ENCODE peak calls at places on chromosomes 13 and 19, in six cellular contexts. A is cardiac muscle cell, Z is heart left ventricle, W is fibroblast of villous mesenchyme, O is esophagus squamous epithelium, T is kidney epithelial cell. Q is an unnamed sample.

GRCh38 chr13:25574437-25575426 is 203.0 kb downstream of the ATP8A2 start:
- DNase-seq in A (peak), Z (no peak), W (peak), O (peak), T (peak), Q (peak)

GRCh38 chr13:112877976-112878955 is 90.7 kb upstream of the MCF2L start:
- DNase-seq in A (no peak), Z (no peak), W (no peak), O (no peak), T (no peak), Q (no peak)

GRCh38 chr13:27349458-27349857 is 75.0 kb upstream of the GTF3A start:
- DNase-seq in A (no peak), Z (no peak), W (peak), O (no peak), T (no peak), Q (no peak)

GRCh38 chr13:112209266-112209665 is 142.3 kb downstream of the SOX1 start:
- DNase-seq in A (no peak), Z (no peak), W (no peak), O (no peak), T (no peak), Q (no peak)

GRCh38 chr19:45166723-45167252 is 6.0 kb upstream of the NKPD1 start:
- DNase-seq in A (no peak), Z (no peak), W (no peak), O (no peak), T (no peak), Q (no peak)

GRCh38 chr13:113203507-113204377 is 4.7 kb downstream of the PCID2 start:
- DNase-seq in A (peak), Z (peak), W (peak), O (no peak), T (no peak), Q (no peak)

GRCh38 chr13:54091884-54092283 is 1063.3 kb downstream of the OLFM4 start:
- DNase-seq in A (no peak), Z (no peak), W (no peak), O (no peak), T (no peak), Q (no peak)

GRCh38 chr13:48295271-48295670 is 8.3 kb upstream of the RB1 start:
- DNase-seq in A (no peak), Z (no peak), W (no peak), O (no peak), T (no peak), Q (no peak)

GRCh38 chr19:43625918-43626579 is 6.6 kb upstream of the ZNF428 start:
- DNase-seq in A (peak), Z (no peak), W (peak), O (no peak), T (no peak), Q (no peak)

GRCh38 chr19:31890230-31890629 is 455.2 kb upstream of the ZNF507 start:
- DNase-seq in A (no peak), Z (no peak), W (no peak), O (no peak), T (no peak), Q (no peak)

GRCh38 chr19:16853066-16853465 is 23.9 kb downstream of the SIN3B start:
- DNase-seq in A (no peak), Z (no peak), W (no peak), O (no peak), T (no peak), Q (no peak)

GRCh38 chr19:2168619-2169424 is 5.1 kb downstream of the DOT1L start:
- DNase-seq in A (peak), Z (peak), W (peak), O (peak), T (peak), Q (peak)

GRCh38 chr19:21256722-21257121 is 72.5 kb downstream of the ZNF708 start:
- DNase-seq in A (peak), Z (no peak), W (peak), O (no peak), T (no peak), Q (no peak)

GRCh38 chr13:89514534-89515312 is 1832.8 kb upstream of the MIR17HG start:
- DNase-seq in A (no peak), Z (no peak), W (peak), O (no peak), T (peak), Q (no peak)

GRCh38 chr19:30226464-30227070 is 145.6 kb upstream of the ZNF536 start:
- DNase-seq in A (no peak), Z (no peak), W (no peak), O (no peak), T (no peak), Q (no peak)

GRCh38 chr19:35561436-35561835 is 2.0 kb downstream of the ATP4A start:
- DNase-seq in A (no peak), Z (no peak), W (no peak), O (no peak), T (no peak), Q (no peak)

GRCh38 chr19:49749055-49749716 is 13.9 kb downstream of the TSKS start:
- DNase-seq in A (no peak), Z (no peak), W (peak), O (no peak), T (no peak), Q (no peak)

GRCh38 chr19:16605552-16605951 is 22.5 kb downstream of the MED26 start:
- DNase-seq in A (no peak), Z (no peak), W (no peak), O (no peak), T (no peak), Q (no peak)

GRCh38 chr19:10454267-10454666 is 33.9 kb downstream of the PDE4A start:
- DNase-seq in A (peak), Z (no peak), W (no peak), O (no peak), T (no peak), Q (no peak)

GRCh38 chr19:49153167-49153809 is 1.9 kb downstream of the HRC start:
- DNase-seq in A (no peak), Z (peak), W (no peak), O (no peak), T (no peak), Q (no peak)

GRCh38 chr13:43874512-43875092 is 4.9 kb downstream of the CCDC122 start:
- DNase-seq in A (peak), Z (no peak), W (peak), O (no peak), T (no peak), Q (no peak)

GRCh38 chr19:49790866-49791265 is 22.2 kb downstream of the FUZ start:
- DNase-seq in A (no peak), Z (no peak), W (peak), O (no peak), T (no peak), Q (no peak)

GRCh38 chr19:9323557-9323918 is 441 bp upstream of the ZNF559 start:
- DNase-seq in A (peak), Z (peak), W (peak), O (no peak), T (peak), Q (no peak)

GRCh38 chr13:84211048-84211447 is 328.8 kb upstream of the SLITRK1 start:
- DNase-seq in A (no peak), Z (no peak), W (no peak), O (no peak), T (no peak), Q (no peak)

GRCh38 chr19:33394006-33394722 is 20.7 kb downstream of the CEBPG start:
- DNase-seq in A (no peak), Z (peak), W (peak), O (no peak), T (no peak), Q (peak)

DNA sequence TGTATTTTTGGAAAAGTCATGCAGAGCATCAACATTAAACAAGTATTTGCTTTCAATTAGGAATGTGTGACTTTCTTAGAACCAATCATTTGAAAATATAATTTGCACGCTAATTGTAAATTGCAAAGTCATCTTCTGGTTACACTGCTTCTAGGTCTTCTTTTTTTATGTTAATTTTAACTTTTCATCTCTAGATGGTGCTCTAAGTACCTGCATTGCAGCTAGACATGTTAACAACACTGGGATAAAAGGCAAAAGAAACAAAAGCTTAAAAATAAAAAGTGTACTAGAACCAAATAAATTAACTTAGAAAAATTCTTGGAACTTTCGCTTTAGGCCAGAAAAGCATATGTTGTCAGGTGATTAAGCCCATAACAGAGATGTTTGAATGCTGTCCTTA is 2758.2 kb downstream of the PCDH9 start:
- DNase-seq in A (peak), Z (no peak), W (peak), O (no peak), T (no peak), Q (no peak)
- TF ChIP-seq CTCF in A (peak), Z (peak), W (no peak), O (no peak), T (peak), Q (no peak)

DNA sequence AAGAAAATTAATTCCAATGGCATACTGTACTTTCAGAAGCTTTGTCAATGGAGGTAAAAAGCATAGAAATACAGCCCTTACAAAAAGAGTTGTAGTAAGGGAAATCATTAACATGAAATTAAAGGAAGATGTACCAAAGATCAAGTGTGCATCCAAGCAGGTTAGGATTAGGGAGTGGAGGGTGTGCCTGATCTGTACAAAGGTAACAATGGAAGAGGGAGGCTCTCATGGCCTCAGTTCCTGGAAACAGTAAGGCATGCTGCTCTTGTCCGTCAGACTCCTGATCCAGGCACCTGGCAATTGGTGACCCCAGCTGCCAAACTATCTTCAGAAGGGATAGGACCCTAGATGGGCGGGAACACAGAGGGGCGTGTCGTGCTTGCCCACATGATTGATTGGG is 4.5 kb downstream of the TEX26 start:
- DNase-seq in A (no peak), Z (no peak), W (no peak), O (no peak), T (no peak), Q (no peak)
- TF ChIP-seq CTCF in A (no peak), Z (no peak), W (no peak), O (no peak), T (no peak), Q (no peak)

DNA sequence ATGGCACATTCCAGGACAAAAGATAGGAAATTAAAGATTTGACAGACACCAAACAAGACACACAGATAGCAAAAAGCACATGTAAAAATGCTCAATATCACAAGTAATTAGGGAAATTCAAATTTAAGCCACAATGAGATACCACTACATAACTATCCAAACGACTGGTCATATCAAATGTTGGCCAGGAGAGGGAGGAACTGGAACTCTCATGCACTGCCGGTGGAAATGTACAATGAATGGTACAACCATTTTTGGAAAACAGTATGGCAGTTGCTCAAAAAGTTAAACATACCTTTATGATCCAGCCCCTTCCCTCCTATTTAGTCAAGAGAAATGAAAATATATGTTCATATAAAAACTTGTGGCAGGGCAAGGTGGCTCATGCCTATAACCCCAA is 36.8 kb upstream of the CYP2S1 start:
- DNase-seq in A (no peak), Z (no peak), W (no peak), O (no peak), T (no peak), Q (no peak)
- TF ChIP-seq CTCF in A (peak), Z (no peak), W (peak), O (no peak), T (no peak), Q (no peak)

GRCh38 chr19:917323-918151 is at the start of gene KISS1R:
- DNase-seq in A (peak), Z (no peak), W (no peak), O (no peak), T (no peak), Q (no peak)
- TF ChIP-seq CTCF in A (peak), Z (peak), W (peak), O (peak), T (peak), Q (no peak)

DNA sequence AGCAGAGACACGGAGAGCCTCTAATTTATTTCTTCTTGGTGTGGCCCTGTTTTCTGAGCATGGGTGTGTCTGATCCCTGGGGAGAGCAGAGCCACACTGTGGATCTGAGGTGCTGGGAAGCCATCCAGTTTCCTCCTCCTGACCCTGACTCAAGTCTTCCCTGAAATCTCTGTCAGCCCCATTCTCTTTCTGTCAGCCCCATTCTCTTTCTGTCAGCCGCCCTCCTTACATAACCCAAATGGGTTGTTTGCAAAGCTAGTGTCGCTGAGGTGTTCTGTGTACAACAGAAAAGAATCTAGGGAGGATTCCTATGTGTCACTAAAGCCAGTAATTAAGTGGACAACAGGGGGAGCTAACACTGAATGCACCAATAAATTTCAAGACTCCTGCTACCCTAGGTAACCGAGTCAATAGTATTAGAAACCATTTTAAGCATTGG is 50.2 kb downstream of the LRCH1 start:
- DNase-seq in A (no peak), Z (no peak), W (no peak), O (no peak), T (no peak), Q (no peak)
- TF ChIP-seq CTCF in A (peak), Z (peak), W (peak), O (peak), T (peak), Q (no peak)

DNA sequence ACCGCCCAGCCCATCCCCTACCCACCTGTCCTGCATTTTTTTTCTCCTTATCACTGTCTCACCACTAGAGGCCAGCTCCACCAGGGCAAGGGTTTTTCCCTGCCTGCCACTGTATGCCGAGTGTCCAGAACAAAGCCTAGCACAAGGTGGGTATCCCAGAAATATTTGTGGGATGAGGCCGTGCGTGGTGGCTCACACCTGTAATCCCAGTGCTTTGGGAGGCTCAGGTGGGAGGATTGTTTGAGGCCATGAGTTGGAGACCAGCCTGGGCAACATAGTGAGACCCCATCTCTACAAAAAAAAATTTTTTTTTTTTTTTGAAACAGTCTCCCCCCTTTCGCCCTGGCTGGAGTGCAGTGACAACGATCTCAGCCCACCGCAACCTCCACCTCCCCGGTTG is 2.9 kb upstream of the MRI1 start:
- DNase-seq in A (no peak), Z (no peak), W (no peak), O (no peak), T (no peak), Q (no peak)
- TF ChIP-seq CTCF in A (no peak), Z (no peak), W (no peak), O (no peak), T (peak), Q (no peak)

GRCh38 chr13:67001363-67001762 is 228.8 kb downstream of the PCDH9 start:
- DNase-seq in A (no peak), Z (no peak), W (no peak), O (no peak), T (no peak), Q (no peak)
- TF ChIP-seq CTCF in A (no peak), Z (no peak), W (no peak), O (no peak), T (no peak), Q (no peak)

GRCh38 chr13:76825415-76825814 is 60.8 kb downstream of the KCTD12 start:
- DNase-seq in A (no peak), Z (no peak), W (no peak), O (no peak), T (no peak), Q (no peak)

GRCh38 chr13:76823969-76824368 is 62.2 kb downstream of the KCTD12 start:
- DNase-seq in A (no peak), Z (no peak), W (no peak), O (no peak), T (no peak), Q (no peak)

GRCh38 chr13:76820759-76821158 is 65.4 kb downstream of the KCTD12 start:
- DNase-seq in A (no peak), Z (no peak), W (peak), O (no peak), T (no peak), Q (no peak)

GRCh38 chr13:76826527-76826926 is 59.7 kb downstream of the KCTD12 start:
- DNase-seq in A (no peak), Z (no peak), W (no peak), O (no peak), T (no peak), Q (no peak)

GRCh38 chr13:76822691-76823267 is 63.4 kb downstream of the KCTD12 start:
- DNase-seq in A (no peak), Z (no peak), W (peak), O (no peak), T (no peak), Q (no peak)
- TF ChIP-seq CTCF in A (peak), Z (peak), W (peak), O (peak), T (peak), Q (no peak)

Q was measured in omental fat pad.